ENCODE peak calls at places on chromosomes 7 and 10, in five cellular contexts. One of them, this sample, is unnamed.

GRCh38 chr10:69959911-69960310 is 92.7 kb upstream of the MACROH2A2 start:
- DNase-seq in HFFc6: no peak
- DNase-seq in DND-41: no peak
- DNase-seq in kidney tubule cell: no peak
- DNase-seq in effector memory CD8-positive, alpha-beta T cell: no peak
- DNase-seq in this sample: no peak

GRCh38 chr7:70171369-70171768 is 573.1 kb downstream of the AUTS2 start:
- DNase-seq in HFFc6: no peak
- DNase-seq in DND-41: no peak
- DNase-seq in kidney tubule cell: no peak
- DNase-seq in effector memory CD8-positive, alpha-beta T cell: no peak
- DNase-seq in this sample: no peak

GRCh38 chr10:450463-450862 is 239.0 kb downstream of the DIP2C start:
- DNase-seq in HFFc6: no peak
- DNase-seq in DND-41: no peak
- DNase-seq in kidney tubule cell: no peak
- DNase-seq in effector memory CD8-positive, alpha-beta T cell: no peak
- DNase-seq in this sample: peak

GRCh38 chr7:45404622-45405021 is 169.5 kb upstream of the ADCY1 start:
- DNase-seq in HFFc6: no peak
- DNase-seq in DND-41: no peak
- DNase-seq in kidney tubule cell: no peak
- DNase-seq in effector memory CD8-positive, alpha-beta T cell: no peak
- DNase-seq in this sample: no peak

GRCh38 chr10:50653142-50653541 is 29.4 kb upstream of the SGMS1 start:
- DNase-seq in HFFc6: peak
- DNase-seq in DND-41: no peak
- DNase-seq in kidney tubule cell: no peak
- DNase-seq in effector memory CD8-positive, alpha-beta T cell: peak
- DNase-seq in this sample: no peak

GRCh38 chr7:107173191-107173590 is 4.4 kb downstream of the HBP1 start:
- DNase-seq in HFFc6: no peak
- DNase-seq in DND-41: no peak
- DNase-seq in kidney tubule cell: no peak
- DNase-seq in effector memory CD8-positive, alpha-beta T cell: no peak
- DNase-seq in this sample: no peak

GRCh38 chr7:95758187-95758586 is 14.2 kb upstream of the DYNC1I1 start:
- DNase-seq in HFFc6: no peak
- DNase-seq in DND-41: no peak
- DNase-seq in kidney tubule cell: no peak
- DNase-seq in effector memory CD8-positive, alpha-beta T cell: no peak
- DNase-seq in this sample: no peak

GRCh38 chr7:141915565-141915964 is 634 bp upstream of the OR9A4 start:
- DNase-seq in HFFc6: no peak
- DNase-seq in DND-41: no peak
- DNase-seq in kidney tubule cell: peak
- DNase-seq in effector memory CD8-positive, alpha-beta T cell: no peak
- DNase-seq in this sample: no peak

GRCh38 chr7:2812119-2812487 is 32.0 kb downstream of the GNA12 start:
- DNase-seq in HFFc6: no peak
- DNase-seq in DND-41: no peak
- DNase-seq in kidney tubule cell: no peak
- DNase-seq in effector memory CD8-positive, alpha-beta T cell: no peak
- DNase-seq in this sample: no peak

GRCh38 chr10:58356756-58357155 is 21.9 kb downstream of the UBE2D1 start:
- DNase-seq in HFFc6: no peak
- DNase-seq in DND-41: no peak
- DNase-seq in kidney tubule cell: no peak
- DNase-seq in effector memory CD8-positive, alpha-beta T cell: no peak
- DNase-seq in this sample: no peak

GRCh38 chr10:45660876-45661411 is 11.6 kb downstream of the ZFAND4 start:
- DNase-seq in HFFc6: no peak
- DNase-seq in DND-41: no peak
- DNase-seq in kidney tubule cell: no peak
- DNase-seq in effector memory CD8-positive, alpha-beta T cell: no peak
- DNase-seq in this sample: no peak